ENCODE peak calls at places on chromosomes 4 and X, in five cellular contexts. P, T, N, B and E are unnamed samples.

GRCh38 chr4:139682309-139683210 is 16.9 kb downstream of the MGST2 start:
- DNase-seq in P (no peak), T (no peak), N (no peak), B (no peak), E (no peak)

GRCh38 chr4:86924805-86925204 is 10.0 kb upstream of the AFF1 start:
- DNase-seq in P (no peak), T (no peak), N (no peak), B (peak), E (no peak)

GRCh38 chr4:125115941-125116340 is 198.8 kb upstream of the FAT4 start:
- DNase-seq in P (peak), T (no peak), N (no peak), B (peak), E (no peak)

GRCh38 chr4:113893546-113893945 is 85.9 kb downstream of the ARSJ start:
- DNase-seq in P (no peak), T (no peak), N (no peak), B (peak), E (no peak)

GRCh38 chr4:121736735-121737351 is 28.1 kb downstream of the SMIM43 start:
- DNase-seq in P (peak), T (no peak), N (no peak), B (peak), E (no peak)

GRCh38 chrX:137926090-137926489 is 360.2 kb downstream of the ZIC3 start:
- DNase-seq in P (peak), T (no peak), N (no peak), B (no peak), E (no peak)

GRCh38 chr4:11338990-11339782 is 89.5 kb downstream of the HS3ST1 start:
- DNase-seq in P (no peak), T (no peak), N (no peak), B (no peak), E (no peak)

GRCh38 chr4:849478-850175 is 23.7 kb upstream of the CPLX1 start:
- DNase-seq in P (no peak), T (no peak), N (no peak), B (no peak), E (no peak)

GRCh38 chrX:39678914-39679313 is 418.8 kb downstream of the BCOR start:
- DNase-seq in P (no peak), T (no peak), N (no peak), B (no peak), E (no peak)

GRCh38 chrX:23727206-23727605 is 15.9 kb downstream of the ACOT9 start:
- DNase-seq in P (no peak), T (no peak), N (no peak), B (no peak), E (no peak)

GRCh38 chr4:54099959-54100606 is at the start of gene GSX2:
- DNase-seq in P (no peak), T (no peak), N (no peak), B (peak), E (no peak)

GRCh38 chr4:137621056-137621455 is 88.8 kb upstream of the PCDH18 start:
- DNase-seq in P (no peak), T (no peak), N (peak), B (no peak), E (no peak)

GRCh38 chr4:6019316-6020263 is 1.4 kb upstream of the C4orf50 start:
- DNase-seq in P (peak), T (no peak), N (no peak), B (peak), E (no peak)